ENCODE peak calls at places on chromosome 10, in six cellular contexts. H is vagina; R is CD4-positive, alpha-beta T cell; U is hepatocyte; S is tibial nerve; Q is HFFc6. C is an unnamed sample.

GRCh38 chr10:24813866-24814265 is 90.2 kb upstream of the ARHGAP21 start:
- DNase-seq in H (no peak), R (no peak), U (no peak), S (no peak), Q (no peak), C (no peak)

GRCh38 chr10:46553238-46554049 is 3.0 kb downstream of the GPRIN2 start:
- DNase-seq in H (peak; percentile 97), R (no peak), U (no peak), S (peak; percentile 3), Q (no peak), C (no peak)

GRCh38 chr10:74921744-74922143 is 95.3 kb downstream of the KAT6B start:
- DNase-seq in H (no peak), R (no peak), U (no peak), S (no peak), Q (no peak), C (no peak)

GRCh38 chr10:93074137-93074596 is 474 bp downstream of the CYP26A1 start:
- DNase-seq in H (no peak), R (no peak), U (no peak), S (no peak), Q (no peak), C (no peak)

GRCh38 chr10:6068422-6068821 is 6.3 kb upstream of the IL2RA start:
- DNase-seq in H (no peak), R (no peak), U (no peak), S (no peak), Q (no peak), C (no peak)

GRCh38 chr10:32949221-32949678 is 8.8 kb downstream of the ITGB1 start:
- DNase-seq in H (no peak), R (no peak), U (no peak), S (no peak), Q (no peak), C (no peak)

GRCh38 chr10:72814134-72814790 is 79.3 kb upstream of the OIT3 start:
- DNase-seq in H (no peak), R (no peak), U (no peak), S (no peak), Q (no peak), C (no peak)

GRCh38 chr10:101704306-101704705 is 9.3 kb upstream of the FBXW4 start:
- DNase-seq in H (no peak), R (no peak), U (no peak), S (no peak), Q (no peak), C (no peak)

GRCh38 chr10:126504051-126504760 is 115.9 kb upstream of the ADAM12 start:
- DNase-seq in H (no peak), R (no peak), U (peak; percentile 67), S (peak; percentile 26), Q (peak; percentile 56), C (no peak)

GRCh38 chr10:3623746-3624145 is 161.3 kb downstream of the KLF6 start:
- DNase-seq in H (no peak), R (no peak), U (no peak), S (no peak), Q (peak; percentile 57), C (no peak)

GRCh38 chr10:66555061-66555460 is 370.8 kb upstream of the LRRTM3 start:
- DNase-seq in H (no peak), R (no peak), U (no peak), S (no peak), Q (no peak), C (no peak)

GRCh38 chr10:131938681-131939080 is 37.9 kb downstream of the PPP2R2D start:
- DNase-seq in H (no peak), R (no peak), U (no peak), S (no peak), Q (no peak), C (no peak)

GRCh38 chr10:110684800-110685446 is 40.8 kb downstream of the RBM20 start:
- DNase-seq in H (no peak), R (no peak), U (no peak), S (no peak), Q (no peak), C (no peak)

GRCh38 chr10:116636976-116637375 is 16.2 kb downstream of the PNLIPRP2 start:
- DNase-seq in H (no peak), R (no peak), U (no peak), S (no peak), Q (no peak), C (no peak)

GRCh38 chr10:79158402-79159097 is 89.8 kb downstream of the ZMIZ1 start:
- DNase-seq in H (no peak), R (no peak), U (no peak), S (no peak), Q (no peak), C (no peak)

GRCh38 chr10:120131183-120131582 is 238.7 kb downstream of the SEC23IP start:
- DNase-seq in H (no peak), R (no peak), U (peak; percentile 62), S (no peak), Q (no peak), C (no peak)

DNA sequence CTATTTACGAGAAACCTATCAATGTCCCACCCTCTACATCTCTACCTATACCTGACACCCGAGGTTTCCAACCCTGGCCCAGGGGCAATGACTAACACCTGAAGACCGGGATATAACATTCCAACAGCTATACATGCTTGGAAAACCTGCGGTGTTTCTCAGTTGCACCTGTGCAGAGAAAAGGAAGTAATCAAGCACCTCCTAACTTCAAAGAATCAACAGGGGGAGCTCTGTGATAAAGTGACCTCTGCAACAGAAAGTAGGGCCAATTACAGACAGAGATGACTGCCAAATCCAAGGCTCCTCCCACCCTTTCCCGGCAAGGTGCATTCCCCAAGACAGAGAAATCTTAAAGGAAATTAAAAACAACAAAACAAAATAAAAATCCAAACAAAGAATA is 41.3 kb downstream of the CCDC6 start:
- DNase-seq in H (no peak), R (no peak), U (peak; percentile 13), S (no peak), Q (no peak), C (no peak)
- TF ChIP-seq CTCF in H (no peak), R (peak; percentile 58), U (peak; percentile 25), S (peak; percentile 25), Q (no peak), C (no peak)

DNA sequence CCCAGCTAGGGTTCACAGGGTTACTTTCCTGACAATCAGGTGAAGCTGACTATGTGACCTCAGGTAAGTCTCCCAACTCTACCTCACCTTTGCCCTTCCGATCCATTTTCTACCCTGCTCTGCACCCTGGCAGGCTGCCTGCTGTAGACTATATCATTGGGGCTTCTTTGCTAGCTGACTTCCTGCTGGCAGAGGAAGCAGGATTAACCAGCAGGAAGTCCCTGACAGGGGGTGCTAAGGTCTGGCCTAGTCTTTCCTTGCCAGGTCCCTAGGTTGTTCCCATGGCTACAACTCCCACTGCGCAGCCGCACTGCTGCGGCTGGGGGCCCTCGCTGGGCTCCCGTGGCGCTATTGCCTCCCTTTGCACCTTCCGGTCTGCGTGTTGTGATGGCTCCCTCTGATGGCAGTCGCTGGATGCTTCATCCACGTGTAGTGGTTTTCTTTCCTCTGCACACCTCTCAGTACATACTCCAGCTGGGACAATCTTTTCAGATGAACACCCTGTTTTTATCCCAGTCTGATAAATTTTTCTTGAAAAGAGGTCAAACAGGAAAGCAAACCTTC is 365.9 kb downstream of the REEP3 start:
- DNase-seq in H (no peak), R (no peak), U (no peak), S (no peak), Q (no peak), C (no peak)
- TF ChIP-seq CTCF in H (no peak), R (no peak), U (no peak), S (no peak), Q (no peak), C (no peak)

GRCh38 chr10:114683593-114683992 is 25.5 kb upstream of the ABLIM1 start:
- DNase-seq in H (no peak), R (no peak), U (no peak), S (no peak), Q (no peak), C (no peak)

GRCh38 chr10:114681542-114681941 is 23.5 kb upstream of the ABLIM1 start:
- DNase-seq in H (no peak), R (no peak), U (no peak), S (no peak), Q (peak; percentile 16), C (no peak)

GRCh38 chr10:114682532-114682931 is 24.5 kb upstream of the ABLIM1 start:
- DNase-seq in H (no peak), R (no peak), U (no peak), S (no peak), Q (no peak), C (no peak)

GRCh38 chr10:114683162-114683561 is 25.1 kb upstream of the ABLIM1 start:
- DNase-seq in H (no peak), R (no peak), U (no peak), S (no peak), Q (no peak), C (no peak)

DNA sequence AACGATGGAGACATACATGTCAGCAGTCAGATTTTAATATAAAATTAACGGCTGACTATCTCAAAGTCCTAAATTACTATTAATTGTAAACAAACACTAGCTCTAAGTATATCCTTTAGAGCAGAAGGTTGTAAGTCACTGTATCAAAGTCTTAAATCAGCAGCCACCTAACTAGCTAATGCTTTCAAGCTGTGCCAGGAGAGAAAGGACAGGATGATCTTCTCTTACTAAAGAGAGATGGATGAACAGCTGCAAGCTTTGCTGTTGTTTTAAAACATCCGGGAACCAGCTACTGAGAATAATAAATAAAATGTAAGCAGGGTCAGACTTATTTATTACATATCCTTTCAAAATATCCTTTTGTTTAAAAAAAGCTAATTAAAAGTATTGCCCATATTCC is 24.0 kb upstream of the ABLIM1 start:
- DNase-seq in H (no peak), R (no peak), U (no peak), S (no peak), Q (no peak), C (no peak)
- TF ChIP-seq CTCF in H (no peak), R (no peak), U (no peak), S (no peak), Q (no peak), C (no peak)

GRCh38 chr10:123665371-123666286 is 526 bp upstream of the GPR26 start:
- DNase-seq in H (no peak), R (no peak), U (no peak), S (no peak), Q (no peak), C (no peak)

GRCh38 chr10:123666318-123667291 is at the start of gene GPR26:
- DNase-seq in H (no peak), R (no peak), U (peak; percentile 23), S (no peak), Q (no peak), C (no peak)

GRCh38 chr10:123663522-123663921 is 2.6 kb upstream of the GPR26 start:
- DNase-seq in H (no peak), R (no peak), U (no peak), S (no peak), Q (no peak), C (no peak)
- TF ChIP-seq CTCF in H (no peak), R (no peak), U (no peak), S (no peak), Q (peak; percentile 42), C (no peak)

DNA sequence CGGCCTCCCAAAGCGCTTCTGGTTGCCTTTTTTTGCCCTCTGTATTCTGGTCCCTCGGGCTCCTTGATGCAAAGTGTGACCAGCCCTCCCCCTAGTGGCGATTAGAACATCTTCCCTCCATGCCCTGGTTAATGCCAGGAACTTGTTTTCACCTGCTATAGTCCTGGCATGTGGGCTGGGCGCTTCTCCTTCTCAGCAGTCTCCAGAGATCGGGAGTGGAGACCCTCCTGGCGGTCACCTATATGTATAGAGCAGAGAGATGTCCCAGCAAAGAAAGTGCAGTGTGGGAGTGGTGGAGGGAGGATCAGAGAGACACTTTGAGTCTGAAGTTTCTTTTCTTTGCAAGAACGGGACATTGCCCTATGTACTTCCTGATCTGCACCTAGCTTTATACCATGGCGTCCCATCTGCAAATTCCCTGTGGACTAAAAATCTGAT is 264.1 kb downstream of the OTUD1 start:
- DNase-seq in H (no peak), R (peak; percentile 20), U (peak; percentile 83), S (peak; percentile 23), Q (peak; percentile 23), C (no peak)
- TF ChIP-seq CTCF in H (peak; percentile 51), R (peak; percentile 71), U (peak; percentile 71), S (peak; percentile 42), Q (peak; percentile 80), C (no peak)